ENCODE peak calls at places on chromosomes 3 and 15, in ten cellular contexts. W is suprapubic skin, G is endothelial cell, M is Panc1, F is heart right ventricle, N is kidney, R is progenitor cell of endocrine pancreas, V is brain microvascular endothelial cell, Y is mucosa of descending colon, E is neural crest cell. P is an unnamed sample.

GRCh38 chr3:149245738-149246451 is 24.3 kb upstream of the CP start:
- DNase-seq in W (no peak), G (no peak), M (no peak), F (no peak), N (no peak), R (no peak), V (peak), Y (no peak), E (no peak), P (no peak)

GRCh38 chr3:106457278-106458210 is 588.7 kb upstream of the CBLB start:
- DNase-seq in W (peak), G (no peak), M (no peak), F (peak), N (no peak), R (no peak), V (peak), Y (no peak), E (no peak), P (peak)

GRCh38 chr15:71951134-71951533 is 140.8 kb downstream of the NR2E3 start:
- DNase-seq in W (no peak), G (no peak), M (no peak), F (no peak), N (no peak), R (no peak), V (no peak), Y (no peak), E (no peak), P (no peak)

GRCh38 chr3:66812126-66812525 is 186.0 kb upstream of the KBTBD8 start:
- DNase-seq in W (no peak), G (no peak), M (no peak), F (no peak), N (no peak), R (no peak), V (peak), Y (no peak), E (no peak), P (no peak)

GRCh38 chr3:122660575-122660974 is 20.1 kb upstream of the PARP14 start:
- DNase-seq in W (no peak), G (peak), M (no peak), F (no peak), N (no peak), R (no peak), V (no peak), Y (no peak), E (no peak), P (no peak)

GRCh38 chr3:169687603-169688002 is 24.1 kb upstream of the MECOM start:
- DNase-seq in W (no peak), G (no peak), M (no peak), F (no peak), N (no peak), R (no peak), V (no peak), Y (no peak), E (no peak), P (no peak)

GRCh38 chr3:122356402-122356801 is 26.6 kb downstream of the MIX23 start:
- DNase-seq in W (no peak), G (peak), M (peak), F (no peak), N (no peak), R (no peak), V (no peak), Y (peak), E (no peak), P (peak)

GRCh38 chr15:74032606-74033561 is 38.4 kb downstream of the PML start:
- DNase-seq in W (peak), G (no peak), M (no peak), F (no peak), N (no peak), R (no peak), V (no peak), Y (no peak), E (no peak), P (no peak)

GRCh38 chr15:39472661-39473657 is 107.9 kb upstream of the THBS1 start:
- DNase-seq in W (peak), G (no peak), M (no peak), F (peak), N (peak), R (no peak), V (peak), Y (peak), E (no peak), P (no peak)

GRCh38 chr3:8157640-8158039 is 344.0 kb upstream of the LMCD1 start:
- DNase-seq in W (no peak), G (no peak), M (no peak), F (no peak), N (no peak), R (no peak), V (no peak), Y (no peak), E (no peak), P (no peak)

GRCh38 chr15:62110000-62110851 is 43.4 kb downstream of the C2CD4A start:
- DNase-seq in W (no peak), G (no peak), M (peak), F (no peak), N (no peak), R (no peak), V (peak), Y (no peak), E (no peak), P (no peak)

GRCh38 chr3:171566803-171567422 is 106.7 kb upstream of the TNIK start:
- DNase-seq in W (no peak), G (no peak), M (peak), F (no peak), N (no peak), R (no peak), V (no peak), Y (no peak), E (no peak), P (no peak)

GRCh38 chr3:10192953-10193691 is 28.4 kb downstream of the IRAK2 start:
- DNase-seq in W (no peak), G (peak), M (no peak), F (no peak), N (peak), R (no peak), V (peak), Y (no peak), E (peak), P (peak)
- TF ChIP-seq CTCF in W (peak), G (peak), M (no peak), F (peak), N (no peak), R (peak), V (peak), Y (no peak), E (no peak), P (peak)

DNA sequence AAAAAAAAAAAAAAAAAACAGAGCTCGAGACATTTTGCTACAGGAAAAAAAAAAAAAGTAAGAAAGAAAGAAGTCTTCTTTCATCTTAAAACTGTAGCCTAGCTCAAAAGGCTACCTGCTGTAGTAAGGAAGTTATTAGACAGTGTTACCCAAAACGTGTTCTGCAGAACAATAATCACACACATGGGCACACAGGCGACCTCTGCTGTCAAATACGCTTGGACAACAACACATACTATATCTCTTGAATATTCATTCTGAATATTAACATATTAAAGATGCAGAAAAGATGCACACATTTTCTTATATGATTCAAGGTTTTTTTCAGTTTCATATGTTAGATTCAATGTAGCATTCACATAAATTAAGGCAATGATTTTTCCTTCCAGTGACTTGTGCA is 215.8 kb downstream of the ROBO1 start:
- DNase-seq in W (no peak), G (no peak), M (no peak), F (no peak), N (no peak), R (no peak), V (no peak), Y (no peak), E (no peak), P (no peak)
- TF ChIP-seq CTCF in W (no peak), G (no peak), M (peak), F (no peak), N (no peak), R (no peak), V (no peak), Y (no peak), E (no peak), P (no peak)

DNA sequence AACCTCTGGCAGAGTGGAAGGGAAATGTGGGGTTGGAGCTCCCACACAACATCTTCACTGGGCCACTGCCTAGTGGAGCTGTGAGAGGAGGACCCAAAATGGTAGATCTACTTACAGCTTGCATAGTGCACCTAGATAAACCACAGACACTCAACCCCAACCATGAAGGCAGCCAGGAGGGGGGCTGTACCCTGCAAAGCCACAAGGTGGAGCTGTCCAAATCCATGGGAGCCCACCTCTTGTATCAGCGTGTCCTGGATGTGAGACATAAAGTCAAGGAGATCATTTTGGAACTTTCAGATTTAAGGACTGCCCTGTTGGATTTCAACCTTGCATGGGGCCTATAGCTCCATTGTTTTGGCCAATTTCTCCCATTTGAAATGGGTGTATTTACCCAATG is 20.9 kb downstream of the TP63 start:
- DNase-seq in W (no peak), G (peak), M (no peak), F (no peak), N (no peak), R (peak), V (peak), Y (no peak), E (peak), P (peak)
- TF ChIP-seq CTCF in W (no peak), G (peak), M (peak), F (no peak), N (peak), R (peak), V (peak), Y (no peak), E (peak), P (peak)

GRCh38 chr3:125403789-125404188 is 28.7 kb upstream of the ZNF148 start:
- DNase-seq in W (no peak), G (no peak), M (no peak), F (no peak), N (no peak), R (no peak), V (peak), Y (no peak), E (no peak), P (no peak)
- TF ChIP-seq CTCF in W (no peak), G (no peak), M (peak), F (no peak), N (no peak), R (no peak), V (peak), Y (no peak), E (no peak), P (no peak)

DNA sequence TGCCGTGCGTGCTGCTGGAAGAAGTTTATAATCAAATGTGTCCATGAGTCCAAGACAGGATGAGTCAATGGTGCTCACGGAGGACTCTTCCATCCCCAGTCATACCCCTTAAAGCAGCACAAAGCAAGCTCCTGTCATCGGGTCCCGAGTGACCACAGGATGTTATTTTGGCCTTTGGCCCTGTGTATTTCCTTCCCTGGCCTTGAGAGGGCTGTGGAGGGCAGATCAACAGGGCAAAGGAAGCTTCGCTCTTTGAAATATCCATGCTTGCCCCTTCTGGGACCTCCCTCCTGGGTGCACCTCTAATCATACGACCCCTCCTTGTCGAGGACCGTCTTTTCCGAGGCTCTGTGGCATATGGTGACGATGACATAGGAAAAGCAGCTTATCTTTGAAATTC is 93.4 kb downstream of the SLCO3A1 start:
- DNase-seq in W (no peak), G (peak), M (no peak), F (peak), N (no peak), R (no peak), V (no peak), Y (no peak), E (peak), P (no peak)
- TF ChIP-seq CTCF in W (no peak), G (no peak), M (no peak), F (peak), N (no peak), R (no peak), V (no peak), Y (no peak), E (no peak), P (no peak)

DNA sequence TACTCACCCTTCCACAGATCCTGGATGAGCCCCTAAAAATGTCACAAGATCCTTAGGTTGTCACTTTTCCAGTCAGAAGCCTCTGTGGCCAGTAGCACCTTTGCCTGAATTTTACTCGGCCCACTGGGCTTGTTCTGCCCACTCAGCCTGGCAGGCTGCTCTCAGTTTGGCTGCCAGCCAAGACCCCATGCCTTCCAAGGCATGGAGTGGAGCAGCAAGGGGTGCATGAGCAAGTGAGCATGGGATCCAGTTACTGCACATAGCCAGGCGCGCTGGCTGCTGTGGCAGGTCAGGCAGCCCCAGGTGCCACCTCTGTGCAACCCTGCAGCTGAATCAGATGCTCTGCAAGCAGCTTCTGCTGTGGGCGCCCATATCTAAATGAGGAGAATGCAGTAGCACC is 79.3 kb downstream of the CGGBP1 start:
- DNase-seq in W (no peak), G (no peak), M (no peak), F (no peak), N (no peak), R (no peak), V (no peak), Y (no peak), E (no peak), P (no peak)
- TF ChIP-seq CTCF in W (no peak), G (no peak), M (no peak), F (no peak), N (no peak), R (no peak), V (no peak), Y (no peak), E (no peak), P (no peak)